ENCODE peak calls at places on chromosomes 3 and 15, in eight cellular contexts. One of them, this sample, is unnamed.

GRCh38 chr15:78146437-78147154 is 2.6 kb upstream of the IDH3A start:
- DNase-seq in lower lobe of right lung: no peak
- DNase-seq in MCF 10A: no peak
- DNase-seq in epithelial cell of esophagus: peak
- DNase-seq in AG04450: no peak
- DNase-seq in CD8-positive, alpha-beta T cell: no peak
- DNase-seq in body of pancreas: no peak
- DNase-seq in progenitor cell of endocrine pancreas: no peak
- DNase-seq in this sample: no peak

GRCh38 chr3:125087768-125088391 is 32.1 kb upstream of the HEG1 start:
- DNase-seq in lower lobe of right lung: no peak
- DNase-seq in MCF 10A: no peak
- DNase-seq in epithelial cell of esophagus: no peak
- DNase-seq in AG04450: no peak
- DNase-seq in CD8-positive, alpha-beta T cell: no peak
- DNase-seq in body of pancreas: no peak
- DNase-seq in progenitor cell of endocrine pancreas: no peak
- DNase-seq in this sample: no peak

GRCh38 chr3:42544492-42545283 is 37.1 kb downstream of the SEC22C start:
- DNase-seq in lower lobe of right lung: peak
- DNase-seq in MCF 10A: peak
- DNase-seq in epithelial cell of esophagus: no peak
- DNase-seq in AG04450: no peak
- DNase-seq in CD8-positive, alpha-beta T cell: no peak
- DNase-seq in body of pancreas: peak
- DNase-seq in progenitor cell of endocrine pancreas: no peak
- DNase-seq in this sample: no peak

GRCh38 chr3:97009427-97010019 is 195.1 kb downstream of the EPHA6 start:
- DNase-seq in lower lobe of right lung: no peak
- DNase-seq in MCF 10A: no peak
- DNase-seq in epithelial cell of esophagus: no peak
- DNase-seq in AG04450: no peak
- DNase-seq in CD8-positive, alpha-beta T cell: no peak
- DNase-seq in body of pancreas: no peak
- DNase-seq in progenitor cell of endocrine pancreas: no peak
- DNase-seq in this sample: peak

GRCh38 chr15:49918106-49918505 is 200.9 kb downstream of the ATP8B4 start:
- DNase-seq in lower lobe of right lung: no peak
- DNase-seq in MCF 10A: peak
- DNase-seq in epithelial cell of esophagus: peak
- DNase-seq in AG04450: no peak
- DNase-seq in CD8-positive, alpha-beta T cell: no peak
- DNase-seq in body of pancreas: no peak
- DNase-seq in progenitor cell of endocrine pancreas: no peak
- DNase-seq in this sample: no peak

GRCh38 chr15:76866716-76867321 is 38.3 kb downstream of the SCAPER start:
- DNase-seq in lower lobe of right lung: no peak
- DNase-seq in MCF 10A: peak
- DNase-seq in epithelial cell of esophagus: peak
- DNase-seq in AG04450: peak
- DNase-seq in CD8-positive, alpha-beta T cell: no peak
- DNase-seq in body of pancreas: no peak
- DNase-seq in progenitor cell of endocrine pancreas: no peak
- DNase-seq in this sample: no peak

GRCh38 chr3:5078151-5078550 is 43.9 kb upstream of the ARL8B start:
- DNase-seq in lower lobe of right lung: no peak
- DNase-seq in MCF 10A: peak
- DNase-seq in epithelial cell of esophagus: peak
- DNase-seq in AG04450: peak
- DNase-seq in CD8-positive, alpha-beta T cell: no peak
- DNase-seq in body of pancreas: no peak
- DNase-seq in progenitor cell of endocrine pancreas: no peak
- DNase-seq in this sample: no peak

GRCh38 chr3:157921271-157921670 is 184.9 kb downstream of the SHOX2 start:
- DNase-seq in lower lobe of right lung: no peak
- DNase-seq in MCF 10A: no peak
- DNase-seq in epithelial cell of esophagus: no peak
- DNase-seq in AG04450: no peak
- DNase-seq in CD8-positive, alpha-beta T cell: no peak
- DNase-seq in body of pancreas: no peak
- DNase-seq in progenitor cell of endocrine pancreas: no peak
- DNase-seq in this sample: no peak

GRCh38 chr3:61961882-61962281 is 400.5 kb downstream of the PTPRG start:
- DNase-seq in lower lobe of right lung: no peak
- DNase-seq in MCF 10A: no peak
- DNase-seq in epithelial cell of esophagus: no peak
- DNase-seq in AG04450: no peak
- DNase-seq in CD8-positive, alpha-beta T cell: no peak
- DNase-seq in body of pancreas: no peak
- DNase-seq in progenitor cell of endocrine pancreas: no peak
- DNase-seq in this sample: no peak

GRCh38 chr3:47491777-47492176 is 16.0 kb upstream of the SCAP start:
- DNase-seq in lower lobe of right lung: no peak
- DNase-seq in MCF 10A: no peak
- DNase-seq in epithelial cell of esophagus: no peak
- DNase-seq in AG04450: no peak
- DNase-seq in CD8-positive, alpha-beta T cell: no peak
- DNase-seq in body of pancreas: no peak
- DNase-seq in progenitor cell of endocrine pancreas: no peak
- DNase-seq in this sample: no peak

GRCh38 chr15:101675796-101676582 is 23.8 kb upstream of the TM2D3 start:
- DNase-seq in lower lobe of right lung: no peak
- DNase-seq in MCF 10A: peak
- DNase-seq in epithelial cell of esophagus: peak
- DNase-seq in AG04450: peak
- DNase-seq in CD8-positive, alpha-beta T cell: no peak
- DNase-seq in body of pancreas: no peak
- DNase-seq in progenitor cell of endocrine pancreas: no peak
- DNase-seq in this sample: no peak

GRCh38 chr15:55774113-55774970 is 31.4 kb upstream of the PRTG start:
- DNase-seq in lower lobe of right lung: no peak
- DNase-seq in MCF 10A: peak
- DNase-seq in epithelial cell of esophagus: peak
- DNase-seq in AG04450: no peak
- DNase-seq in CD8-positive, alpha-beta T cell: peak
- DNase-seq in body of pancreas: peak
- DNase-seq in progenitor cell of endocrine pancreas: peak
- DNase-seq in this sample: peak

GRCh38 chr15:58515807-58516206 is 84.0 kb downstream of the LIPC start:
- DNase-seq in lower lobe of right lung: no peak
- DNase-seq in MCF 10A: no peak
- DNase-seq in epithelial cell of esophagus: no peak
- DNase-seq in AG04450: no peak
- DNase-seq in CD8-positive, alpha-beta T cell: peak
- DNase-seq in body of pancreas: no peak
- DNase-seq in progenitor cell of endocrine pancreas: no peak
- DNase-seq in this sample: no peak

GRCh38 chr15:68526269-68526668 is 52.5 kb upstream of the CORO2B start:
- DNase-seq in lower lobe of right lung: no peak
- DNase-seq in MCF 10A: no peak
- DNase-seq in epithelial cell of esophagus: peak
- DNase-seq in AG04450: no peak
- DNase-seq in CD8-positive, alpha-beta T cell: no peak
- DNase-seq in body of pancreas: no peak
- DNase-seq in progenitor cell of endocrine pancreas: no peak
- DNase-seq in this sample: no peak

GRCh38 chr3:22245817-22246583 is 495.0 kb upstream of the ZNF385D start:
- DNase-seq in lower lobe of right lung: no peak
- DNase-seq in MCF 10A: peak
- DNase-seq in epithelial cell of esophagus: no peak
- DNase-seq in AG04450: no peak
- DNase-seq in CD8-positive, alpha-beta T cell: no peak
- DNase-seq in body of pancreas: no peak
- DNase-seq in progenitor cell of endocrine pancreas: no peak
- DNase-seq in this sample: no peak

GRCh38 chr3:157109267-157110141 is 50.4 kb downstream of the CCNL1 start:
- DNase-seq in lower lobe of right lung: no peak
- DNase-seq in MCF 10A: no peak
- DNase-seq in epithelial cell of esophagus: no peak
- DNase-seq in AG04450: no peak
- DNase-seq in CD8-positive, alpha-beta T cell: no peak
- DNase-seq in body of pancreas: no peak
- DNase-seq in progenitor cell of endocrine pancreas: no peak
- DNase-seq in this sample: no peak

DNA sequence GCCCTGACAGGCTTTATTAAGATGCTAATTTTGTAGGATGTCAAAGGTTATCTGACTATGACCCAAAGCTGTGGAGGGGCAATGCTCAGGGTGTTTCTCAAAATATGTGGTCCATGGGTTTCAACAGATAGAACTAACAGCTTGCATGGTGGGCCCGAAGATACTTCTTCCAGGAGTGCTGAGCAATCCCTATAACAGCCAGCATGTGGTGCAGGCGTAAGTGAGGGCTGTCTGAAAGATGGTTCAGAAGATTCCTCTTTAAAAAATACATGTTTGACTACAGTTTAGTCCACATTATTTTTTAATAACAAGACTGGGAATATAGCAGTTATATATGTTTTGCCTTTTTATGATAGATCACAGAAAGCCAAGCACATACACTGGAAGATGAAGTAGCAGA is 7.6 kb downstream of the SCG3 start:
- DNase-seq in lower lobe of right lung: no peak
- DNase-seq in MCF 10A: no peak
- DNase-seq in epithelial cell of esophagus: no peak
- DNase-seq in AG04450: no peak
- DNase-seq in CD8-positive, alpha-beta T cell: no peak
- DNase-seq in body of pancreas: no peak
- DNase-seq in progenitor cell of endocrine pancreas: no peak
- DNase-seq in this sample: no peak
- TF ChIP-seq CTCF in lower lobe of right lung: peak
- TF ChIP-seq CTCF in MCF 10A: no peak
- TF ChIP-seq CTCF in epithelial cell of esophagus: peak
- TF ChIP-seq CTCF in AG04450: peak
- TF ChIP-seq CTCF in CD8-positive, alpha-beta T cell: no peak
- TF ChIP-seq CTCF in body of pancreas: no peak
- TF ChIP-seq CTCF in progenitor cell of endocrine pancreas: no peak
- TF ChIP-seq CTCF in this sample: no peak

GRCh38 chr3:180633722-180634121 is 31.8 kb downstream of the TTC14 start:
- DNase-seq in lower lobe of right lung: no peak
- DNase-seq in MCF 10A: peak
- DNase-seq in epithelial cell of esophagus: no peak
- DNase-seq in AG04450: no peak
- DNase-seq in CD8-positive, alpha-beta T cell: no peak
- DNase-seq in body of pancreas: no peak
- DNase-seq in progenitor cell of endocrine pancreas: no peak
- DNase-seq in this sample: peak
- TF ChIP-seq CTCF in lower lobe of right lung: no peak
- TF ChIP-seq CTCF in MCF 10A: no peak
- TF ChIP-seq CTCF in epithelial cell of esophagus: no peak
- TF ChIP-seq CTCF in AG04450: no peak
- TF ChIP-seq CTCF in CD8-positive, alpha-beta T cell: no peak
- TF ChIP-seq CTCF in body of pancreas: no peak
- TF ChIP-seq CTCF in progenitor cell of endocrine pancreas: peak
- TF ChIP-seq CTCF in this sample: peak

GRCh38 chr3:16140894-16141285 is 33.6 kb upstream of the GALNT15 start:
- DNase-seq in lower lobe of right lung: no peak
- DNase-seq in MCF 10A: no peak
- DNase-seq in epithelial cell of esophagus: peak
- DNase-seq in AG04450: no peak
- DNase-seq in CD8-positive, alpha-beta T cell: no peak
- DNase-seq in body of pancreas: no peak
- DNase-seq in progenitor cell of endocrine pancreas: no peak
- DNase-seq in this sample: no peak

GRCh38 chr3:16140116-16140893 is 34.2 kb upstream of the GALNT15 start:
- DNase-seq in lower lobe of right lung: no peak
- DNase-seq in MCF 10A: peak
- DNase-seq in epithelial cell of esophagus: peak
- DNase-seq in AG04450: peak
- DNase-seq in CD8-positive, alpha-beta T cell: no peak
- DNase-seq in body of pancreas: no peak
- DNase-seq in progenitor cell of endocrine pancreas: no peak
- DNase-seq in this sample: no peak

GRCh38 chr3:16136042-16136441 is 38.4 kb upstream of the GALNT15 start:
- DNase-seq in lower lobe of right lung: no peak
- DNase-seq in MCF 10A: no peak
- DNase-seq in epithelial cell of esophagus: no peak
- DNase-seq in AG04450: no peak
- DNase-seq in CD8-positive, alpha-beta T cell: no peak
- DNase-seq in body of pancreas: no peak
- DNase-seq in progenitor cell of endocrine pancreas: no peak
- DNase-seq in this sample: no peak

GRCh38 chr3:16137044-16137443 is 37.4 kb upstream of the GALNT15 start:
- DNase-seq in lower lobe of right lung: no peak
- DNase-seq in MCF 10A: no peak
- DNase-seq in epithelial cell of esophagus: no peak
- DNase-seq in AG04450: no peak
- DNase-seq in CD8-positive, alpha-beta T cell: no peak
- DNase-seq in body of pancreas: no peak
- DNase-seq in progenitor cell of endocrine pancreas: no peak
- DNase-seq in this sample: no peak

DNA sequence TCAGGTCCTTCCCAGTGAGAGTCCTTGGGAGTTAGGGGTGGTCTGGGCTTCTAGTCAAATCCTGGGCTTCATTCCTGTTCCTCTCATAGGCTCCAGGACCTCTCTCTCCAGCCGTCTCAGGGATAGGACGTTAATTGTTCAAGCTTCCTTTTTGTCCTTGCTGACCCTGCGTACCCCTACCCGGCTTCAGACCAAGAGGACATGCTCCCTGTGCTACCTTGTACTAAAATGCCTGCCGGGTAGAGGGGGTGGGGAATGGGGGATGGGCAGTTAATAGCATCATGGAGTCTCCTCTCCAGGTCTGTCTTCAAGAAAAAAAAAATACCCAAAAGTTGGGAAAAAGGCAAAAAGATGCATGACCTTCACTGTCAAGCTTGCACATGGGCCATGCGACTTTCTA is 36.5 kb upstream of the GALNT15 start:
- DNase-seq in lower lobe of right lung: no peak
- DNase-seq in MCF 10A: no peak
- DNase-seq in epithelial cell of esophagus: no peak
- DNase-seq in AG04450: no peak
- DNase-seq in CD8-positive, alpha-beta T cell: no peak
- DNase-seq in body of pancreas: no peak
- DNase-seq in progenitor cell of endocrine pancreas: no peak
- DNase-seq in this sample: no peak
- TF ChIP-seq CTCF in lower lobe of right lung: no peak
- TF ChIP-seq CTCF in MCF 10A: no peak
- TF ChIP-seq CTCF in epithelial cell of esophagus: no peak
- TF ChIP-seq CTCF in AG04450: no peak
- TF ChIP-seq CTCF in CD8-positive, alpha-beta T cell: no peak
- TF ChIP-seq CTCF in body of pancreas: no peak
- TF ChIP-seq CTCF in progenitor cell of endocrine pancreas: no peak
- TF ChIP-seq CTCF in this sample: no peak

DNA sequence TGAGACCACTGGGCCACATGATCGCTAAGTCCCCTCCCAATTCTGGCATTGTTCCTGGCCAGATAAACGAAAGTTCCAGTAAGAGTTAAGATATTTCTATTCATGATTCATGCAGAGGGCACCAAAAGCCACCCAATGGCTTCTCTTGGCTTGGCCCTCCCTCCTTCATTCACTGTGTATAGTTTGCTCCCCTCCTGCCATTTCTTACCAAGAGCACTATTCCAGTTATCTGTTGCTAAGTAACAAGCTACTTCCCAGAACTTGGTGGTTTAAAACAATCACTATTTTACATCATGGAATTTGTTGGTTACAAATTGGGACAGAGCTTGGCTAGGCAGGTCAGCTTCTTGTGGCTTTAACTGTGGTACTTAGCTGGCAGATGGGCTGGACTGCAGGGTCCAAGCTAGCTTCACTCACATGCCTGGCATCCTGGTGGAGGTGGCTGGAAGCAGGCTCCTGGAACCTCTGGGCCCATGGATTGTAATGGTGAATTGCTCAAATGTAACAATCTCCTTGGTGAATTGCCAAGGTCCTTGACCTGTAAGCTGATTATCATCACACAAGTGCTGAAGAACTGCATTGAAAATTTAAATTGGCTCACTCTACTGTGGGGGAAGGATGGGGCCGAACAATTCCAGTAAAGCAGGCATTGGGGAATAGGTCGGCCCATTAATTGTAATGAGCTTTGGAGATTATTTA is 16.6 kb downstream of the EAF1 start:
- DNase-seq in lower lobe of right lung: no peak
- DNase-seq in MCF 10A: no peak
- DNase-seq in epithelial cell of esophagus: no peak
- DNase-seq in AG04450: no peak
- DNase-seq in CD8-positive, alpha-beta T cell: no peak
- DNase-seq in body of pancreas: no peak
- DNase-seq in progenitor cell of endocrine pancreas: no peak
- DNase-seq in this sample: no peak
- TF ChIP-seq CTCF in lower lobe of right lung: no peak
- TF ChIP-seq CTCF in MCF 10A: no peak
- TF ChIP-seq CTCF in epithelial cell of esophagus: no peak
- TF ChIP-seq CTCF in AG04450: no peak
- TF ChIP-seq CTCF in CD8-positive, alpha-beta T cell: no peak
- TF ChIP-seq CTCF in body of pancreas: no peak
- TF ChIP-seq CTCF in progenitor cell of endocrine pancreas: no peak
- TF ChIP-seq CTCF in this sample: no peak

This sample was measured in nephron progenitor cell.